ENCODE peak calls at places on chromosome 7, in five cellular contexts. C, F, R, E and J are unnamed samples.

GRCh38 chr7:36227223-36227622 is 74.2 kb downstream of the EEPD1 start:
- DNase-seq in C (peak; percentile 22), F (peak; percentile 98), R (no peak), E (peak; percentile 68), J (no peak)

GRCh38 chr7:25669300-25669781 is 441.1 kb upstream of the NPVF start:
- DNase-seq in C (no peak), F (no peak), R (no peak), E (no peak), J (no peak)

GRCh38 chr7:134444961-134445315 is 14.0 kb downstream of the AKR1B1 start:
- DNase-seq in C (no peak), F (no peak), R (no peak), E (no peak), J (no peak)

GRCh38 chr7:33050425-33051318 is 11.9 kb downstream of the NT5C3A start:
- DNase-seq in C (peak; percentile 54), F (peak; percentile 54), R (no peak), E (peak; percentile 69), J (no peak)

GRCh38 chr7:15625456-15625855 is 61.0 kb downstream of the MEOX2 start:
- DNase-seq in C (no peak), F (no peak), R (no peak), E (no peak), J (no peak)

GRCh38 chr7:87000344-87000743 is 59.1 kb downstream of the ELAPOR2 start:
- DNase-seq in C (no peak), F (peak; percentile 23), R (no peak), E (peak; percentile 3), J (no peak)

GRCh38 chr7:12929416-12930140 is 242.1 kb downstream of the ARL4A start:
- DNase-seq in C (no peak), F (no peak), R (no peak), E (no peak), J (no peak)

GRCh38 chr7:106039486-106040060 is 72.5 kb downstream of the SYPL1 start:
- DNase-seq in C (no peak), F (peak; percentile 92), R (no peak), E (peak; percentile 76), J (no peak)

GRCh38 chr7:142500364-142500763 is 242.5 kb upstream of the PRSS58 start:
- DNase-seq in C (no peak), F (no peak), R (no peak), E (no peak), J (no peak)

GRCh38 chr7:152859781-152860191 is 100.2 kb downstream of the ACTR3B start:
- DNase-seq in C (no peak), F (no peak), R (no peak), E (peak; percentile 27), J (no peak)

GRCh38 chr7:88072715-88073055 is 138.6 kb downstream of the ADAM22 start:
- DNase-seq in C (no peak), F (no peak), R (no peak), E (no peak), J (no peak)

GRCh38 chr7:135672560-135673359 is 10.4 kb downstream of the STMP1 start:
- DNase-seq in C (peak; percentile 21), F (peak; percentile 74), R (peak; percentile 14), E (peak; percentile 82), J (no peak)

GRCh38 chr7:93717217-93717900 is 142.8 kb upstream of the CALCR start:
- DNase-seq in C (no peak), F (peak; percentile 31), R (no peak), E (peak; percentile 73), J (no peak)

GRCh38 chr7:25405736-25406135 is 177.4 kb upstream of the NPVF start:
- DNase-seq in C (peak; percentile 11), F (no peak), R (no peak), E (peak; percentile 8), J (no peak)

GRCh38 chr7:117384693-117385092 is 42.6 kb downstream of the ASZ1 start:
- DNase-seq in C (no peak), F (no peak), R (no peak), E (no peak), J (no peak)

GRCh38 chr7:78587443-78588044 is 789.0 kb downstream of the PHTF2 start:
- DNase-seq in C (peak; percentile 11), F (peak; percentile 21), R (no peak), E (peak; percentile 26), J (no peak)

GRCh38 chr7:44283381-44284211 is 41.8 kb downstream of the CAMK2B start:
- DNase-seq in C (no peak), F (no peak), R (no peak), E (no peak), J (peak; percentile 74)

GRCh38 chr7:1542841-1543747 is 12.6 kb downstream of the MAFK start:
- DNase-seq in C (no peak), F (no peak), R (no peak), E (no peak), J (no peak)

GRCh38 chr7:119964640-119965542 is 308.1 kb upstream of the KCND2 start:
- DNase-seq in C (no peak), F (peak; percentile 35), R (no peak), E (peak; percentile 36), J (no peak)

GRCh38 chr7:18450021-18450420 is 45.5 kb upstream of the HDAC9 start:
- DNase-seq in C (no peak), F (peak; percentile 54), R (no peak), E (peak; percentile 41), J (no peak)

GRCh38 chr7:40546616-40547501 is 412.1 kb downstream of the SUGCT start:
- DNase-seq in C (no peak), F (no peak), R (no peak), E (peak; percentile 48), J (no peak)

GRCh38 chr7:116449950-116450349 is 49.6 kb upstream of the CAV2 start:
- DNase-seq in C (no peak), F (peak; percentile 53), R (no peak), E (peak; percentile 41), J (no peak)

GRCh38 chr7:1512781-1513656 is 8.8 kb upstream of the INTS1 start:
- DNase-seq in C (peak; percentile 64), F (peak; percentile 67), R (no peak), E (peak; percentile 41), J (no peak)

GRCh38 chr7:54831644-54832095 is 72.7 kb upstream of the SEC61G start:
- DNase-seq in C (no peak), F (no peak), R (no peak), E (no peak), J (no peak)

GRCh38 chr7:44884553-44885393 is 557 bp downstream of the PURB start:
- DNase-seq in C (peak; percentile 52), F (peak; percentile 71), R (peak; percentile 45), E (peak; percentile 63), J (no peak)

GRCh38 chr7:150742286-150742968 is 5.2 kb downstream of the GIMAP5 start:
- DNase-seq in C (no peak), F (no peak), R (no peak), E (no peak), J (no peak)

GRCh38 chr7:85405016-85405415 is 218.2 kb upstream of the SEMA3D start:
- DNase-seq in C (no peak), F (peak; percentile 52), R (no peak), E (peak; percentile 54), J (no peak)

GRCh38 chr7:114981323-114981722 is 59.4 kb downstream of the MDFIC start:
- DNase-seq in C (no peak), F (no peak), R (no peak), E (no peak), J (no peak)

DNA sequence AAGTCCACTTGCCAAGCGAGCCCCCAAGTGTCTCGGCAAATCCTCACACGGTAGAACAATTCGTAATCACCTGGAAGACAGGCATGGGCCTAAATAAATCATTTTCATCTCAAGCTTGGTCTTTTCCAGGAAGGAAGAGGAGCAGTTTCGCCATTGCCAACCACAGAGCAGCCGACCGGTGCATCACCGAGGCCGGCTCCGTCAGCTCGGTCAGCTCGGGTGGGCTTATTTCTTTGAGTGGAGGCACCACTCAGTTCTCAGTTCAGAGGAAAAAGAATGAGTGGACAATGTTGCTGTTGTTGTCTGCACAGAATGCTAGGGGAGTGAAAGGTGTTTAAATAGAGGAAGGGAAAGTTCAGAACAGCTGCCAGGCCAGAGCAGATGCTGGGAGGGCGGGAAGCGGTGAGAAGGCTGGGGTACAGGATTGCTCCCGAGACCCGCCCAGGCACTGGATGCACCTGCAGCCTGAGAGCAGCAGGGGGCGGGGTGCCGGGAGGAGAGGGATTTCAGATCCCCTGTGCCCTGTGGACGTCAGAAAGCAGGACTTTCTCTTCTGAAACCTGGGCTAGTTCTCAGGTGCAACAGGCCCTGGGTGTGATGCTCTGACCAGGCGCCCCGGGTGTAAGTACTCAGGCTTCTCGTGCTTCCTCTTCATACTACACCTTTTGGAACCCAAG is 17.7 kb upstream of the IGFBP3 start:
- DNase-seq in C (no peak), F (no peak), R (no peak), E (no peak), J (no peak)
- TF ChIP-seq CTCF in C (no peak), F (no peak), R (peak; percentile 40), E (no peak), J (peak; percentile 41)

GRCh38 chr7:17009007-17009719 is 127.4 kb upstream of the AGR3 start:
- DNase-seq in C (no peak), F (peak; percentile 71), R (no peak), E (peak; percentile 64), J (no peak)
- TF ChIP-seq CTCF in C (peak; percentile 52), F (peak; percentile 63), R (no peak), E (peak; percentile 54), J (peak; percentile 65)

GRCh38 chr7:21429021-21429420 is 1.1 kb downstream of the SP4 start:
- DNase-seq in C (no peak), F (no peak), R (no peak), E (no peak), J (no peak)

GRCh38 chr7:21427861-21428641 is at the start of gene SP4:
- DNase-seq in C (peak; percentile 96), F (peak; percentile 93), R (peak; percentile 93), E (peak; percentile 91), J (peak; percentile 98)

GRCh38 chr7:21428642-21428941 is 709 bp downstream of the SP4 start:
- DNase-seq in C (no peak), F (no peak), R (no peak), E (no peak), J (no peak)

GRCh38 chr7:21426286-21426957 is 1.5 kb upstream of the SP4 start:
- DNase-seq in C (no peak), F (peak; percentile 16), R (peak; percentile 4), E (peak; percentile 20), J (no peak)

DNA sequence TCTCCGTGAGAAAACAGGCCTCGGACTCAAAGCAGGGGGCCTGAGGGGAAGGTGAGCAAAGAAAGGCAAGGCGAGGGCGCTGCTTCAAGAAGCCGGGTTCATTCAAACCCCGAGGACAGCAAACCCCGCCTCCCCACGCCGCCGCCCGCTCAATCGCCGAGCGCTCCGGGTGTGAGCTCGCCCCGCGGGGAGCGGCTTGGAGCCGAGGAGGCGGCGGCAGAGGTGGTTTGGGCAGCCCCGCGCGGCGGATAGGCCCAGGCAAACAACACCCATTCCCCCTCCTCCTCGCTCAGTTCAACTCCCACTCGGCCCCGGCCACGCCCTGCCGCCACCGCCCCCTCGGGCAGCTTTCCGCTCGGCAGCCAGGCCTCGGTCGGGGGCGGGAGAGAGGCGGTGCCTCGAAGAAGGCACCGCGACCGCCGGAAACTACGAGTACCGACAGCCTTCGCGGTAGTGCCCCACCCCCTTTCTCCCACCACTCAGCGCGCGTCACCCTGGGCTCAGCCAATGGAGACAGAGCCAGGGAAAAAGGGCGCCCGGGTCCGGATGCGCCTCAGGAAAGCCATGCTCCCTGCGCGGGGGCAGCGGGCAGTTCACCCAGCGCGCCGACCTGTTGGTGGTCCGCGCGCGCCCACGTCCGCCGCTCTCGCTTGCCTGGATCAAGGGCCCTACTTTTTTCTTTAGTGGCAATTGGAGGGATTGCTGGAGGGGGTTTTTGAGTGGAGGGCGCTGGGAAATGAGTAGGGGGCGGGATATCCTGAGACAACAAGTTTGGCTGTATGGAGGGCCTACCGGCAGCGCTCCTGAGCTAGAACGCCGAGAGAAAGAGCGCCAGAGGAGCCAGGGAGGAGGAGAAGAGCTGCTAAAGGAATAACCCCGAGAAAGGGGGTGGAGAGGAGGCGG is 674 bp upstream of the SP4 start:
- DNase-seq in C (peak; percentile 99), F (peak; percentile 98), R (peak; percentile 97), E (peak; percentile 96), J (peak; percentile 99)
- TF ChIP-seq CTCF in C (peak; percentile 58), F (no peak), R (peak; percentile 7), E (no peak), J (peak; percentile 46)

GRCh38 chr7:128206017-128206746 is 34.9 kb upstream of the LEP start:
- DNase-seq in C (no peak), F (no peak), R (no peak), E (no peak), J (peak; percentile 73)
- TF ChIP-seq CTCF in C (no peak), F (no peak), R (no peak), E (no peak), J (no peak)